ENCODE peak calls at places on chromosomes 4 and X, in four cellular contexts. D is psoas muscle, V is fibroblast of lung, N is spleen. B is an unnamed sample.

GRCh38 chr4:37008199-37008598 is 236.3 kb upstream of the NWD2 start:
- DNase-seq in D (no peak), V (peak), N (no peak), B (no peak)

GRCh38 chr4:158914178-158914577 is 145.4 kb downstream of the FNIP2 start:
- DNase-seq in D (no peak), V (peak), N (no peak), B (no peak)

GRCh38 chr4:82248903-82249632 is 124.7 kb downstream of the HNRNPD start:
- DNase-seq in D (no peak), V (no peak), N (no peak), B (no peak)

GRCh38 chr4:88341227-88342192 is 37.1 kb upstream of the HERC6 start:
- DNase-seq in D (no peak), V (peak), N (no peak), B (no peak)

GRCh38 chr4:22512306-22512705 is 3.6 kb downstream of the ADGRA3 start:
- DNase-seq in D (no peak), V (no peak), N (no peak), B (no peak)

GRCh38 chr4:99861120-99861905 is 32.9 kb downstream of the LAMTOR3 start:
- DNase-seq in D (no peak), V (no peak), N (no peak), B (no peak)

GRCh38 chr4:168629561-168629960 is 132.7 kb downstream of the PALLD start:
- DNase-seq in D (no peak), V (no peak), N (no peak), B (no peak)

GRCh38 chr4:145279122-145279960 is 99.0 kb upstream of the OTUD4 start:
- DNase-seq in D (peak), V (peak), N (no peak), B (peak)

GRCh38 chrX:81082649-81083048 is 119.1 kb downstream of the HMGN5 start:
- DNase-seq in D (no peak), V (no peak), N (no peak), B (no peak)

GRCh38 chrX:139559383-139560042 is 29.0 kb downstream of the F9 start:
- DNase-seq in D (no peak), V (peak), N (no peak), B (no peak)

GRCh38 chr4:15182600-15183222 is 180.4 kb downstream of the CPEB2 start:
- DNase-seq in D (no peak), V (peak), N (no peak), B (no peak)

GRCh38 chr4:1209821-1210220 is 37.4 kb upstream of the SPON2 start:
- DNase-seq in D (peak), V (peak), N (peak), B (no peak)

GRCh38 chr4:108166441-108167315 is 2.1 kb downstream of the LEF1 start:
- DNase-seq in D (no peak), V (peak), N (peak), B (no peak)

GRCh38 chrX:41265615-41266014 is 68.3 kb upstream of the DDX3X start:
- DNase-seq in D (peak), V (peak), N (no peak), B (no peak)

GRCh38 chr4:10117424-10118354 is 1.1 kb upstream of the WDR1 start:
- DNase-seq in D (no peak), V (peak), N (no peak), B (no peak)

GRCh38 chr4:87633239-87633638 is 16.8 kb upstream of the DMP1 start:
- DNase-seq in D (no peak), V (peak), N (no peak), B (no peak)

GRCh38 chr4:172952052-172952451 is 216.6 kb upstream of the GALNT7 start:
- DNase-seq in D (no peak), V (no peak), N (no peak), B (no peak)

GRCh38 chrX:41180194-41180902 is 95.1 kb downstream of the USP9X start:
- DNase-seq in D (no peak), V (peak), N (no peak), B (no peak)

GRCh38 chr4:178185517-178185916 is 743.3 kb upstream of the AGA start:
- DNase-seq in D (no peak), V (peak), N (no peak), B (no peak)

GRCh38 chr4:61427818-61428495 is 227.8 kb downstream of the ADGRL3 start:
- DNase-seq in D (no peak), V (peak), N (no peak), B (no peak)

DNA sequence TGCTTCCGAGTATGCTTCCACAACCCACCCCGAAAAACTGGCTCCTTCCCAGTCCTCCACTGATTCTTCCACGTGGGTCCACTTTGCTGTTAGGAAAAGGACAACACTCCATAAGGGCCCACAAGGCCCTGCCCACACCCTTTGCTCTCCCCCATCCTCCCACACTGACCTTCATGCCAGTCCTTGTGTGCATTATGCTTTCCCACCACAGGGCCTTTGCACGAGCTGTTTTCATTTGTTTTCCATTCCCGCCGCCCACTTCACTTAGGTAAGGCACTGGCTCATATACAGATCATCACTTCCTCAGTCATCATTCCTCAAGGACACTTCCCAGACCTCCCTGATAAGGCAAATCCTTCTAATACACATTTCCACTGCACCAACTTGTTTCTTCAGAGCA is 16.8 kb upstream of the SEL1L3 start:
- DNase-seq in D (no peak), V (no peak), N (no peak), B (no peak)
- H3K27ac ChIP-seq in D (no peak), V (no peak), N (peak), B (no peak)

GRCh38 chr4:147578611-147579010 is 38.6 kb upstream of the TMEM184C start:
- DNase-seq in D (no peak), V (no peak), N (no peak), B (no peak)

GRCh38 chr4:147581601-147582350 is 35.4 kb upstream of the TMEM184C start:
- DNase-seq in D (no peak), V (peak), N (no peak), B (no peak)

GRCh38 chr4:147576084-147576483 is 41.1 kb upstream of the TMEM184C start:
- DNase-seq in D (no peak), V (no peak), N (no peak), B (no peak)

GRCh38 chr4:147580396-147580795 is 36.8 kb upstream of the TMEM184C start:
- DNase-seq in D (no peak), V (peak), N (no peak), B (no peak)

DNA sequence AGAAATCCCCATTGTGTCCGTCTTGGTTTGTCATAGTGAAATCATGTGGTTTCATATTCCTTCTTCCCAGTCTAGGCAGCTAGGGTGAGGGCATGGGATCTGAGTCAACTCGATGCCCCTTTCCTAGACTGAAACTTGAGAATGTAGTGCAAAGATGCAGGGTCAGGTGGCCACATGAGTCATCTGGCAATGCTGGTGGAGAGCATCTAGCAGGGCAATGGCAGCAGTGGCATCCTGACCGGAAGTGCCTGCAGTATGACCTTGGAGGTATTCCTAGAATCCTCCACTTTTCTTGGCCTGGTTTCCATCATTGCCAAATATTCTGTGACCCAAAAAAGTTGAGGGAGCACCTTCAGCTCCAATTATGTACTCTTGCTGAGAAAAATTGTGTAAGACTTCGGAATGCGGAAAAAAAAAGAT is 39.1 kb upstream of the TMEM184C start:
- DNase-seq in D (no peak), V (peak), N (no peak), B (no peak)
- H3K27ac ChIP-seq in D (no peak), V (no peak), N (no peak), B (no peak)

GRCh38 chrX:39506131-39506530 is 591.6 kb downstream of the BCOR start:
- DNase-seq in D (no peak), V (no peak), N (no peak), B (no peak)
- H3K27ac ChIP-seq in D (no peak), V (no peak), N (no peak), B (no peak)

DNA sequence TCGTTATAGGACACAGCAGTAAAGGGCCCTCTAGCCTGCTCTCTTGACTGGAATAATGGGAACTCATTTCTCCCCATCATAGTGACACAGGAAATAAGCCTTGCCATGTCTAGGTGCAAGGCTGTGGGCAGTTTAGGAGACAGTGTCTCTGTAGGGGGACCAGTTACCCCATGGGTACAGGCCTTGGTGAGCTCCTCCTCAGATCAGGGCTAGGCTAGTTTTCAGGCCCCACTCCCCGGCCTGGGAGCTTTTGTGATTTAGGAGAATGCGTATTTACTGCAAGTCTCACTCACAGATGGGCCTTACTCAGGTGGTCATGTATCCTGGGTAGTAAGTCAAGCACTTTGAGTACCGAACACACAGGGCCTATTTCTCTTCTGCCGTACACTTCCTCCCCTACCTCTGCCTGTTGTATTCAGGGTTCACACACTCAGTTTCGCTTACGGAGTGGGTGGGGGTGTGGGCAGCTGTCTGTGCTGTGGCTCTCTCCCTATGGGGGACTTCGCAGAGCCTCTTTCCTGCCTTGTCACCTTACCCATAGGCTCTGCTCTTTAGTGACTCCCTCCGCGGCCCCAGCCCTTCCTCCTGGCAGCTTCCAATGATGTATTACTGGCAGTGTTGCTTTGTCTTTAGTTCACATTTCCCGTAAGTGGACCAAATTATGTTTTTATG is 34.2 kb downstream of the FAM193A start:
- DNase-seq in D (peak), V (no peak), N (peak), B (no peak)
- H3K27ac ChIP-seq in D (peak), V (no peak), N (peak), B (no peak)

DNA sequence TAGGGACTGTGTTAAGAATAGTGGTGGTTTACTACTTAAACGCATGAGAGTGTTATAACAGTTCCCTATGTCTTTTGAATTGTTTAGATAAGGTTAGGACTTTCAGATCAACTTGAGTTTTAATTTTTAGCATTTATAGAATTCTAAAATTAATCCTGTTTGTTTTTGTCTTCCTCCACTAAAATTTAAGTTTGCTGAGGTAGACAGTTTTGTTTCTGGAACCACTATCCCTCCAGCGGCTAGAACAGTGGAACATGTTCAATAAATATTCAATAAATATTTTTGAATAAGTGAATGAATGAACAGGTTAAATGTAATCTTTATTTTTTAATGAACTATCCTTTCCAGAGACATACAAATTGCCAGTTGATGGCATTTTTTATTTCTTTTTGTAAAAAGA is 58.4 kb downstream of the GAB1 start:
- DNase-seq in D (no peak), V (no peak), N (no peak), B (no peak)
- H3K27ac ChIP-seq in D (no peak), V (no peak), N (no peak), B (no peak)

GRCh38 chr4:47213106-47213505 is 181.7 kb downstream of the GABRB1 start:
- DNase-seq in D (no peak), V (no peak), N (no peak), B (no peak)
- H3K27ac ChIP-seq in D (no peak), V (no peak), N (no peak), B (peak)

B was measured in caudate nucleus.